ENCODE peak calls at places on chromosomes 13 and 19, in ten cellular contexts. X, E, S, M, D, L, H, N, J and G are unnamed samples.

GRCh38 chr13:45464141-45464686 is 525 bp upstream of the COG3 start:
- DNase-seq in L (no peak), J (no peak), X (peak), S (peak), M (no peak), D (no peak), E (no peak), N (no peak), H (no peak), G (no peak)

GRCh38 chr19:1992759-1993260 is 22.7 kb downstream of the BTBD2 start:
- DNase-seq in H (peak), N (no peak), D (no peak), J (no peak), X (peak), S (no peak), M (no peak), E (no peak), L (no peak), G (no peak)

GRCh38 chr13:46479691-46480090 is 73.3 kb upstream of the LRCH1 start:
- DNase-seq in X (no peak), J (no peak), S (no peak), L (no peak), M (no peak), D (no peak), N (no peak), E (no peak), H (no peak), G (no peak)

GRCh38 chr13:99566125-99567083 is 65.1 kb downstream of the TM9SF2 start:
- DNase-seq in N (no peak), M (no peak), J (peak), H (no peak), D (no peak), X (no peak), S (no peak), L (no peak), E (no peak), G (no peak)

GRCh38 chr19:46211201-46211881 is 18.2 kb upstream of the IGFL1 start:
- DNase-seq in N (no peak), H (peak), S (no peak), M (no peak), L (peak), J (no peak), X (no peak), D (no peak), E (peak), G (no peak)

GRCh38 chr13:43230989-43231388 is 207.6 kb downstream of the DNAJC15 start:
- DNase-seq in H (no peak), D (no peak), E (no peak), S (no peak), X (no peak), M (no peak), N (no peak), J (peak), L (no peak), G (no peak)

GRCh38 chr13:73625562-73626339 is 508.5 kb downstream of the KLF12 start:
- DNase-seq in D (no peak), L (no peak), H (no peak), S (no peak), J (no peak), N (no peak), M (no peak), E (no peak), X (no peak), G (no peak)

GRCh38 chr13:42798118-42798517 is 16.7 kb downstream of the FAM216B start:
- DNase-seq in X (no peak), J (no peak), D (no peak), N (no peak), E (no peak), H (no peak), L (no peak), S (no peak), M (no peak), G (no peak)

GRCh38 chr13:102830646-102831045 is 15.2 kb upstream of the ERCC5 start:
- DNase-seq in N (no peak), M (no peak), H (no peak), X (no peak), E (peak), L (peak), S (no peak), D (no peak), J (no peak), G (no peak)

GRCh38 chr13:52743988-52744387 is 4.4 kb upstream of the CNMD start:
- DNase-seq in H (no peak), N (no peak), X (no peak), E (no peak), D (no peak), M (no peak), L (no peak), J (no peak), S (no peak), G (no peak)

GRCh38 chr13:109788372-109789195 is 2.2 kb upstream of the IRS2 start:
- DNase-seq in E (no peak), S (no peak), H (no peak), M (no peak), D (no peak), X (no peak), J (no peak), N (no peak), L (no peak), G (no peak)

GRCh38 chr13:33611016-33611805 is 206.7 kb upstream of the RFC3 start:
- DNase-seq in E (peak), M (no peak), D (peak), H (no peak), J (no peak), X (peak), L (peak), S (peak), N (peak), G (no peak)

GRCh38 chr13:102484329-102484728 is 82.5 kb upstream of the FGF14 start:
- DNase-seq in X (no peak), J (no peak), M (no peak), N (peak), L (no peak), D (no peak), S (no peak), H (no peak), E (peak), G (no peak)

GRCh38 chr13:97574926-97575325 is 141.0 kb downstream of the RAP2A start:
- DNase-seq in H (no peak), J (peak), N (peak), S (peak), E (peak), L (peak), M (no peak), D (no peak), X (no peak), G (peak)

DNA sequence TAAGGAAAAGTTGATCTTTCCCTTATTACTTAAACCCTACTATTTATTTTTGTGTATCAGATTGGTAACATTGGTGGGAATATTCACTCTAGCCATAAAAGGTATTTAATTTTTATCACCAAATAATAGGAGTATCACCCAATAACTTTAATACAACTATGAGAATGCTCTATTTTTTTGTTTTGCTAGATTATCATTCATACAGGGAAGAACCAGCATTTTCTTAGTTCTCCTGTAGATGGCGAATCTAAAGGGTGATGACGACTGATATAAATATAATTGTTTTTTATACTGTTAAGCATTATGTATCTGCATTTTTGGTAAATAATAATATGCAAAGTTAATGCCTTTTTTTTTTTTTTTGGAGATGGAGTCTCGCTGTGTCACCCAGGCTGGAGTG is 7.9 kb upstream of the FRY start:
- DNase-seq in S (no peak), M (no peak), L (no peak), J (no peak), H (no peak), N (no peak), D (no peak), X (no peak), E (no peak), G (no peak)
- TF ChIP-seq CTCF in S (peak), M (no peak), L (peak), J (no peak), H (no peak), N (peak), D (no peak), X (no peak), E (no peak), G (peak)

GRCh38 chr19:16449330-16449961 is 22.3 kb downstream of the EPS15L1 start:
- DNase-seq in E (peak), H (no peak), L (no peak), J (peak), M (no peak), N (peak), S (no peak), X (no peak), D (no peak), G (peak)
- TF ChIP-seq CTCF in E (no peak), H (no peak), L (no peak), J (no peak), M (no peak), N (no peak), S (no peak), X (no peak), D (no peak), G (no peak)

GRCh38 chr19:12782174-12782423 is 6.7 kb upstream of the HOOK2 start:
- DNase-seq in N (no peak), L (no peak), M (no peak), D (no peak), E (no peak), J (no peak), S (no peak), H (no peak), X (no peak), G (no peak)

GRCh38 chr19:12778020-12778904 is 2.9 kb upstream of the HOOK2 start:
- DNase-seq in L (peak), E (peak), D (peak), S (peak), M (no peak), X (peak), N (peak), J (peak), H (peak), G (peak)

GRCh38 chr19:12777217-12778019 is 2.1 kb upstream of the HOOK2 start:
- DNase-seq in H (peak), S (peak), J (peak), E (peak), X (peak), M (no peak), N (peak), L (peak), D (peak), G (peak)

GRCh38 chr19:12779162-12779993 is 4.0 kb upstream of the HOOK2 start:
- DNase-seq in N (peak), D (peak), X (peak), E (peak), M (no peak), H (no peak), L (peak), J (peak), S (peak), G (no peak)

DNA sequence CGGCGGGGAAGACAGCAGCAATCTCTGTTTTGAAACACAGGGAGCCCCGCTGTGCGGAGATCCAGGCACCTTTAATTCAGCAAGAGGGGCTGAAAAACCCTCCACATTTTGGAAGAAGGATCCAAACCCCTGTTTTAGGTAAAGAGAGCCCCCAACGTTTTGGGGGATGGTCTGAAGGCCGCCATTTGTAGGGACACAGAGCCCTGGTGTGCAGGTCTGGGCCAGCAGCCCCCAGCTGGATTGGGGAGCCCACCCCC is 3.5 kb upstream of the HOOK2 start:
- DNase-seq in N (no peak), E (no peak), M (no peak), H (no peak), L (no peak), S (no peak), D (no peak), X (no peak), J (peak), G (no peak)
- TF ChIP-seq CTCF in N (no peak), E (no peak), M (no peak), H (no peak), L (no peak), S (no peak), D (no peak), X (no peak), J (no peak), G (no peak)

GRCh38 chr19:40598918-40599307 is 2.3 kb upstream of the LTBP4 start:
- DNase-seq in J (no peak), X (no peak), E (no peak), M (no peak), L (no peak), D (no peak), S (no peak), N (no peak), H (no peak), G (no peak)
- TF ChIP-seq CTCF in J (no peak), X (no peak), E (no peak), M (no peak), L (no peak), D (no peak), S (no peak), N (no peak), H (no peak), G (peak)

GRCh38 chr13:62122434-62122833 is 706.8 kb upstream of the PCDH20 start:
- DNase-seq in M (no peak), S (no peak), J (no peak), D (no peak), N (no peak), X (no peak), L (no peak), E (no peak), H (no peak), G (no peak)

GRCh38 chr13:62123409-62123808 is 707.8 kb upstream of the PCDH20 start:
- DNase-seq in J (no peak), M (no peak), X (no peak), N (no peak), E (no peak), L (no peak), S (no peak), D (no peak), H (no peak), G (no peak)

GRCh38 chr13:62125451-62125850 is 709.8 kb upstream of the PCDH20 start:
- DNase-seq in L (no peak), E (no peak), H (no peak), D (no peak), X (no peak), S (no peak), N (no peak), M (no peak), J (no peak), G (no peak)

GRCh38 chr13:62119739-62120700 is 704.4 kb upstream of the PCDH20 start:
- DNase-seq in J (peak), D (no peak), M (peak), L (peak), H (no peak), N (peak), S (no peak), X (no peak), E (peak), G (no peak)
- TF ChIP-seq CTCF in J (no peak), D (peak), M (peak), L (peak), H (peak), N (peak), S (peak), X (no peak), E (no peak), G (peak)

DNA sequence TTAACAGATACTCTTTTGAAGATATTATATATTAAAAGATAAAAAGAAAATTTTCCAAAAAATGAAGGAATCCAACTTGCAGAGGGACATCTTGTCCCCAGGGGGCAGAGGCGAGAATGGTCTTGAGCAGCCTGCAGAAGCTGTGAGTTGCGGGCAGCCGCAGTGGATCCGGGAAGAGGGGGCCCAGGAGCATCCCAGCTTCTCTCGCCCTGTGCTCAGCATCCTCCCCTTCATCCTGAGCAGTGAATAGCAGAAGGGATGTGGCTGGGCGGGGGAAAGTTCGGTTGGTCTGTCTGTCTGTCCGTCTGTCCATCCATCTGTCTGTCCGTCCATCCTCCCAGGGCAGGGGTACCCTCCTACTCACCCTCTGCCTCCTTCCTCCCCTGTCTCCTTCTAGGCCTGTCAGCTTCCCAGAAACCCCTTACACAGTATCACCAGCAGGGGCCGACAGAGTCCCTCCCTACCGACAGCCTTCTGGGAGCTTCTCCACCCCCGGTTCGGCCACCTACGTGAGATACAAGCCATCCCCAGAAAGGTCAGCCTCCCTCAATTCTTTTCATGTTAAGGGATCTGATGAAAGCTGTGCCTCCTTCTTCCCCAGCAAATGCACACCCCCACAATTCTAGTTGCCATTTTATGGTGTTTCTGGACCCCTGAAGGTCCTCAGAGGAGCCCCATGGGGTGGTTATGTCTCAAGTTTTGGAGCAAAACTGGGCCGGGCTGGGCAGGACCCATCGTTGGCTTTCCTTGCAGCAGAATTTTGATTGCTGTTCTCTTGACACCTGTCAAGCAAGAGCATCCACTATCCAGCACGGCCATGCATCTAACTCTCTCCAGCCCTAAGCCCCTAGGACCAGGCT is 81.6 kb downstream of the DPF1 start:
- DNase-seq in L (peak), X (peak), H (no peak), S (peak), D (peak), N (peak), E (peak), M (peak), J (peak), G (peak)
- TF ChIP-seq CTCF in L (peak), X (peak), H (peak), S (peak), D (peak), N (peak), E (peak), M (peak), J (peak), G (peak)

GRCh38 chr19:58150328-58150921 is at the start of gene ZNF329:
- DNase-seq in H (peak), L (peak), D (peak), E (peak), J (peak), S (peak), X (peak), N (peak), M (peak), G (peak)
- TF ChIP-seq CTCF in H (no peak), L (no peak), D (no peak), E (no peak), J (no peak), S (no peak), X (peak), N (no peak), M (no peak), G (no peak)

DNA sequence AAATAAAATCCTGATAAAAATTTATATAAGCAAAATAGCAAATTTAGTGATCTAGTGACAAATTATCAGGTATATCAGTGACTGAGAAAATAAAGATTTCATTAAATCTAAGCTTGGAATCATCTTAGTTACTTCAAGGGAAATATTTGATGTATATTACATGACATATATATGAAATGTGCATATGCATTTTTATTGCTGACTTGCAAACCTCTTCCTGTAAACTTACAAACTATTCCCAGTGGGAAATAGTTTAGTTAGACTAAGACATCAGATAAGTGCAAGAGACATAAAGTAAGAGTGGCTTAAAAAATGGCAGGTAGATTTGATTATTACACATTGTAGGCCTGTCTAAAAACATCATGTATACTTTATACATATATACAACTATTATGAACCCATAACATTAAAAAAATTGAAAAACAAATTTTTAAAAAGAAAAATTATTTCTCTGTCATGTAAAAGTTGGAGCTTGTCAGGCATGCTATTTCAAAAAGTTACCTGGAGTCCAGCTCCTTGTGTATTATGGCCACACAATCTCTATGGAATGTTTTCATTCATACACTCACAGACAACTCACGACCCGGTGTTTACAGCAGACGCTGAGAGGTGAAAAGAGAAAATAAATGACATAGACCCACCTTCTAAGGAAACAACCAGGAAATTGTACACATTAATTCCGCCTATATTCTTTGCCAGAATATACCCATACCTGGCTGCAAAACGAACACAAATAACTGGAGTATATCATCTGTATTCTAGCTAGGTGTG is 724.5 kb downstream of the SLITRK6 start:
- DNase-seq in J (no peak), H (no peak), D (no peak), E (no peak), X (no peak), N (no peak), L (no peak), S (no peak), M (no peak), G (no peak)
- TF ChIP-seq CTCF in J (no peak), H (no peak), D (no peak), E (no peak), X (no peak), N (no peak), L (no peak), S (no peak), M (no peak), G (no peak)

DNA sequence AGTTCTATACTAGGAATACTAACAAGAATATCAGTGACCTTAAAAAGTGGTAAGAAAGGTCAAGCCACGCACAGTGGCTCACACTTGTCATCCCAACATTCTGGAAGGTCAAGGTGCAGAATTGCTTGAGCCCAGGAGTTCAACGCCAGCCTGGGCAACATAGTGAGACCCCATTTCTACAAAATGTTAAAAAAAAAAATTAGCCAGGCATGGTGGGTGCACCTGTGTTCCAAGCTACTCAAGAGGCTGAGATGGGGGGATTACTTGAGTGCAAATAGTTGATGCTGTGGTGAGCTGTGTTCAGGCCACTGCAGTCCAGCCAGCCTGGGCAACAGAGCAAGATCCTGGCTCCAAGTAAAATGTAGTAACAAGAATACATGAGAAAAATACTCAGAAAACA is 61.8 kb downstream of the PCDH9 start:
- DNase-seq in E (no peak), M (no peak), J (no peak), D (no peak), N (no peak), X (no peak), L (no peak), S (no peak), H (no peak), G (no peak)
- TF ChIP-seq CTCF in E (no peak), M (no peak), J (no peak), D (no peak), N (no peak), X (no peak), L (no peak), S (no peak), H (no peak), G (no peak)